ENCODE peak calls at places on chromosomes 2 and 18, in five cellular contexts. W is K562, K is HepG2, L is H1, F is SK-N-SH. J is an unnamed sample.

GRCh38 chr2:43368483-43369385 is 142.3 kb upstream of the ZFP36L2 start:
- DNase-seq in W (no peak), K (no peak), L (no peak), F (no peak), J (no peak)

GRCh38 chr2:36708119-36708741 is 11.7 kb downstream of the VIT start:
- DNase-seq in W (no peak), K (no peak), L (no peak), F (no peak), J (no peak)

GRCh38 chr2:223459328-223459939 is 142.7 kb downstream of the SCG2 start:
- DNase-seq in W (peak), K (no peak), L (no peak), F (peak), J (no peak)

GRCh38 chr2:101439716-101440115 is 35.2 kb downstream of the RFX8 start:
- DNase-seq in W (no peak), K (no peak), L (no peak), F (no peak), J (no peak)

GRCh38 chr2:212448698-212449097 is 89.9 kb downstream of the ERBB4 start:
- DNase-seq in W (no peak), K (peak), L (no peak), F (no peak), J (no peak)

GRCh38 chr2:24410976-24411375 is 50.6 kb upstream of the ITSN2 start:
- DNase-seq in W (no peak), K (no peak), L (no peak), F (no peak), J (no peak)

GRCh38 chr18:8503287-8503686 is 106.0 kb upstream of the RAB12 start:
- DNase-seq in W (no peak), K (no peak), L (no peak), F (no peak), J (no peak)

GRCh38 chr2:120867290-120868231 is 131.9 kb downstream of the GLI2 start:
- DNase-seq in W (peak), K (no peak), L (no peak), F (peak), J (no peak)

GRCh38 chr2:116716038-116716437 is 1098.5 kb upstream of the DDX18 start:
- DNase-seq in W (no peak), K (no peak), L (no peak), F (no peak), J (no peak)

GRCh38 chr2:28606986-28607441 is 111.2 kb downstream of the PLB1 start:
- DNase-seq in W (no peak), K (no peak), L (no peak), F (no peak), J (no peak)

GRCh38 chr18:76932026-76932819 is 109.9 kb downstream of the ZNF236 start:
- DNase-seq in W (no peak), K (no peak), L (no peak), F (no peak), J (no peak)

GRCh38 chr2:127386246-127386645 is 1.5 kb downstream of the MAP3K2 start:
- DNase-seq in W (no peak), K (no peak), L (no peak), F (no peak), J (no peak)

DNA sequence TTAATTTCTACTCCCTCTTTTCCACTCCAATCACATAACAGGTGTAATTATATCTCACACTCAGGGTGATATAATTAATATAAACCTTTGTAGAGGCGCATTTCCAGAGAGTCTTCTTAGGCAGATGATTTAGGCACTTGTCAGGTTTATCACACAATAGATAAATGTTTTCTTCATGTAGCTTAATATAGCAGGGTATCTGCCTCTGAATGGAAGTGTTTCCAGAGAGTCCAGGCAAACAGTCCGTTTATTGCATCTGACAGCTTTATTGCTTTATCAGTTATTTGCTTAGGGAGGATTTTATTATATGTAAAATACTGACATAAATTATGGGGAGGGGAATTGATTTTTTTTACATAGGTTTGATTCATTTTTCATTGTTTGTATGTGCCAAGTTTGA is 766.3 kb downstream of the SLC4A3 start:
- DNase-seq in W (no peak), K (no peak), L (no peak), F (no peak), J (no peak)
- TF ChIP-seq TAF1 in W (no peak), K (no peak), L (no peak), F (no peak), J (no peak)

GRCh38 chr2:174436351-174436750 is 40.8 kb downstream of the SCRN3 start:
- DNase-seq in W (no peak), K (no peak), L (no peak), F (no peak), J (no peak)

GRCh38 chr2:174442546-174443510 is 44.0 kb downstream of the GPR155 start:
- DNase-seq in W (no peak), K (no peak), L (no peak), F (no peak), J (no peak)

GRCh38 chr2:174439950-174440349 is 44.4 kb downstream of the SCRN3 start:
- DNase-seq in W (no peak), K (no peak), L (no peak), F (peak), J (no peak)

GRCh38 chr2:174439323-174439722 is 43.8 kb downstream of the SCRN3 start:
- DNase-seq in W (no peak), K (no peak), L (no peak), F (no peak), J (no peak)

GRCh38 chr2:174438146-174438886 is 42.8 kb downstream of the SCRN3 start:
- DNase-seq in W (no peak), K (no peak), L (no peak), F (no peak), J (no peak)
- TF ChIP-seq POLR2AphosphoS5 in W (no peak), K (no peak), L (no peak), F (no peak), J (no peak)

GRCh38 chr2:19993731-19994130 is 3.8 kb upstream of the WDR35 start:
- DNase-seq in W (no peak), K (no peak), L (no peak), F (no peak), J (no peak)
- TF ChIP-seq TAF1 in W (no peak), K (no peak), L (no peak), F (no peak), J (no peak)

GRCh38 chr18:36580266-36580665 is 248.5 kb downstream of the TPGS2 start:
- DNase-seq in W (no peak), K (no peak), L (no peak), F (no peak), J (no peak)
- TF ChIP-seq POLR2AphosphoS5 in W (no peak), K (no peak), L (no peak), F (no peak), J (no peak)

GRCh38 chr2:170822885-170823799 is 6.5 kb downstream of the GAD1 start:
- DNase-seq in W (peak), K (no peak), L (no peak), F (peak), J (no peak)

GRCh38 chr2:170821631-170822291 is 5.1 kb downstream of the GAD1 start:
- DNase-seq in W (no peak), K (no peak), L (no peak), F (no peak), J (no peak)

GRCh38 chr2:170824526-170825015 is 7.9 kb downstream of the GAD1 start:
- DNase-seq in W (no peak), K (no peak), L (no peak), F (no peak), J (no peak)

GRCh38 chr2:170822292-170822884 is 5.7 kb downstream of the GAD1 start:
- DNase-seq in W (no peak), K (no peak), L (no peak), F (peak), J (peak)

DNA sequence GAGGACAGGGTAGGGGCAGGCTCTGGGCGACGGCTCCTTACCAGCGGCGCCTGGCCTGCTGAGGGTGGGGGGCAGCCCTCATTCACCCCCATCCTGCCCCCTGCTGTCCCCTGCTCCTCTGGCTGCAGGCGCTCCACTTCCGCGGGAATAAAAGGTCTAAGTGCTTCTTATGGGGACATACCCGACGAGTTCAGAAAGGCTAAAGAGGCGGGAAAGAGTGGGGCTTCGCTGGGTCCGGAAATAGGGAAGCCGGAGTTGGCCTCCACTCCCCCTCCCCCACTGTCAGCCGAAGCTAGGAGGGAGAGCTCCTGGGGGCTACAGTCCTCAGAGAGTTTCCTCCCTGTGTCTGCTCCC is 7.1 kb downstream of the GAD1 start:
- DNase-seq in W (no peak), K (no peak), L (no peak), F (no peak), J (no peak)
- TF ChIP-seq TAF1 in W (no peak), K (no peak), L (no peak), F (no peak), J (no peak)

DNA sequence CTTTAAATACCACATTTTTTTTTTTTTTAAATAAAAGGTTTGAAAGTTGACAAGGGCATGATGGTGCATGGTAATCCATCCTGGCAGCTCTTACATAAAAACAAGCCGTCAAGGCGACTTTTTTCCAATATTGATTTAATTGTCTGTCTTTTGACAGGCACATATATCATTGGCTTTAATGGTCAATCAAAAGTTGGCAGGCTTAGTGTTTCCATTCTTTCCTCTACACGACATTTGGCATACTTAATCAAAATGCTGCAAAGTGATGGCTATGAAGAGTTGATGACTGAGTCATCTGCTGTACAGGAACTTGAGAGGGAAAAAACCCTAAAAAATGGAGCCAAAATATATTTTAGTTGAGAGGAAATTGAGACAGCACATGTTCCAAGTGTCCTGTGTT is 3.0 kb downstream of the TSHZ1 start:
- DNase-seq in W (no peak), K (no peak), L (no peak), F (no peak), J (no peak)
- TF ChIP-seq POLR2AphosphoS5 in W (no peak), K (no peak), L (no peak), F (no peak), J (no peak)

GRCh38 chr18:10291568-10291981 is 162.9 kb upstream of the APCDD1 start:
- DNase-seq in W (no peak), K (no peak), L (no peak), F (no peak), J (no peak)
- TF ChIP-seq TAF1 in W (no peak), K (no peak), L (no peak), F (no peak), J (no peak)